ENCODE peak calls at places on chromosomes 6 and 20, in eight cellular contexts. N is GM12878, U is stomach, Z is sigmoid colon, W is H1, I is transverse colon, E is esophagus muscularis mucosa, M is HepG2. R is an unnamed sample.

GRCh38 chr6:84681693-84682326 is 82.6 kb downstream of the TBX18 start:
- DNase-seq in E (no peak), U (no peak), Z (no peak), N (no peak), I (no peak), W (no peak), M (no peak), R (no peak)

GRCh38 chr6:6538301-6538700 is 50.2 kb upstream of the LY86 start:
- DNase-seq in I (no peak), E (no peak), U (no peak), W (no peak), N (no peak), Z (no peak), M (no peak), R (no peak)

GRCh38 chr20:36468149-36469000 is 72.9 kb upstream of the MYL9 start:
- DNase-seq in Z (no peak), I (no peak), W (no peak), N (no peak), M (peak), E (no peak), U (peak), R (no peak)

GRCh38 chr20:32792316-32792715 is 27.4 kb upstream of the MAPRE1 start:
- DNase-seq in U (no peak), N (peak), W (no peak), M (peak), I (no peak), Z (no peak), E (no peak), R (no peak)

GRCh38 chr6:130720076-130720475 is 107.1 kb upstream of the SMLR1 start:
- DNase-seq in E (no peak), M (no peak), I (no peak), U (no peak), W (no peak), N (no peak), Z (no peak), R (no peak)

GRCh38 chr6:6851059-6851658 is 256.6 kb upstream of the RREB1 start:
- DNase-seq in N (no peak), Z (peak), U (peak), M (peak), E (no peak), W (no peak), I (peak), R (no peak)

GRCh38 chr20:22382742-22383141 is 201.6 kb downstream of the FOXA2 start:
- DNase-seq in I (no peak), U (no peak), M (no peak), N (no peak), Z (no peak), W (no peak), E (no peak), R (no peak)

GRCh38 chr6:24936641-24937317 is 1.0 kb upstream of the RIPOR2 start:
- DNase-seq in E (no peak), N (peak), U (no peak), I (no peak), W (no peak), M (no peak), Z (no peak), R (no peak)

GRCh38 chr6:149560736-149561135 is 5.4 kb upstream of the GINM1 start:
- DNase-seq in I (no peak), M (no peak), E (no peak), Z (no peak), W (no peak), U (no peak), N (no peak), R (no peak)

GRCh38 chr6:150783818-150784217 is 81.7 kb upstream of the MTHFD1L start:
- DNase-seq in E (no peak), U (no peak), W (no peak), I (no peak), Z (no peak), N (no peak), M (no peak), R (no peak)

GRCh38 chr6:4858194-4859028 is 82.2 kb downstream of the CDYL start:
- DNase-seq in Z (no peak), E (no peak), U (no peak), W (no peak), N (no peak), I (no peak), M (no peak), R (no peak)

GRCh38 chr20:9051508-9051907 is 17.4 kb upstream of the PLCB4 start:
- DNase-seq in M (peak), U (no peak), I (no peak), E (no peak), Z (no peak), W (no peak), N (no peak), R (no peak)

GRCh38 chr6:94270040-94270689 is 850.8 kb upstream of the EPHA7 start:
- DNase-seq in M (no peak), N (no peak), Z (no peak), W (no peak), E (no peak), U (no peak), I (no peak), R (no peak)

GRCh38 chr6:143441680-143442359 is 8.7 kb downstream of the ADAT2 start:
- DNase-seq in Z (no peak), N (no peak), E (no peak), U (no peak), M (no peak), W (no peak), I (no peak), R (no peak)

GRCh38 chr6:83260577-83260976 is 67.4 kb downstream of the RWDD2A start:
- DNase-seq in E (no peak), Z (no peak), I (no peak), W (no peak), N (no peak), M (no peak), U (no peak), R (no peak)

GRCh38 chr6:170130771-170131241 is 160.1 kb downstream of the DLL1 start:
- DNase-seq in I (no peak), M (no peak), W (no peak), E (no peak), Z (peak), N (no peak), U (peak), R (peak)

GRCh38 chr6:37517411-37517812 is 17.7 kb upstream of the CCDC167 start:
- DNase-seq in N (no peak), W (no peak), Z (no peak), I (peak), M (no peak), E (no peak), U (no peak), R (no peak)

GRCh38 chr6:145073811-145074210 is 661.5 kb downstream of the EPM2A start:
- DNase-seq in E (no peak), W (no peak), U (no peak), Z (no peak), M (no peak), I (no peak), N (no peak), R (no peak)

GRCh38 chr6:163416640-163417253 is 2.2 kb downstream of the QKI start:
- DNase-seq in I (peak), E (no peak), W (no peak), Z (peak), N (no peak), M (peak), U (peak), R (no peak)

GRCh38 chr6:110944681-110945151 is 13.8 kb upstream of the GTF3C6 start:
- DNase-seq in I (no peak), N (peak), W (no peak), M (peak), Z (no peak), E (no peak), U (no peak), R (no peak)

GRCh38 chr20:52972965-52973819 is 1.0 kb downstream of the TSHZ2 start:
- DNase-seq in N (no peak), W (peak), U (no peak), Z (peak), E (peak), M (no peak), I (no peak), R (peak)

GRCh38 chr20:20134941-20135572 is 82.7 kb downstream of the CFAP61 start:
- DNase-seq in W (no peak), E (no peak), N (no peak), I (no peak), U (no peak), Z (no peak), M (no peak), R (no peak)

GRCh38 chr6:33885121-33886057 is 81.6 kb upstream of the MLN start:
- DNase-seq in U (no peak), I (peak), N (no peak), W (no peak), Z (no peak), E (no peak), M (no peak), R (no peak)

GRCh38 chr20:5127204-5127858 is 523 bp downstream of the CDS2 start:
- DNase-seq in U (peak), I (peak), E (peak), N (peak), Z (peak), M (peak), W (peak), R (peak)
- TF ChIP-seq POLR2AphosphoS5 in U (no peak), I (peak), E (peak), N (no peak), Z (no peak), M (peak), W (no peak), R (no peak)

DNA sequence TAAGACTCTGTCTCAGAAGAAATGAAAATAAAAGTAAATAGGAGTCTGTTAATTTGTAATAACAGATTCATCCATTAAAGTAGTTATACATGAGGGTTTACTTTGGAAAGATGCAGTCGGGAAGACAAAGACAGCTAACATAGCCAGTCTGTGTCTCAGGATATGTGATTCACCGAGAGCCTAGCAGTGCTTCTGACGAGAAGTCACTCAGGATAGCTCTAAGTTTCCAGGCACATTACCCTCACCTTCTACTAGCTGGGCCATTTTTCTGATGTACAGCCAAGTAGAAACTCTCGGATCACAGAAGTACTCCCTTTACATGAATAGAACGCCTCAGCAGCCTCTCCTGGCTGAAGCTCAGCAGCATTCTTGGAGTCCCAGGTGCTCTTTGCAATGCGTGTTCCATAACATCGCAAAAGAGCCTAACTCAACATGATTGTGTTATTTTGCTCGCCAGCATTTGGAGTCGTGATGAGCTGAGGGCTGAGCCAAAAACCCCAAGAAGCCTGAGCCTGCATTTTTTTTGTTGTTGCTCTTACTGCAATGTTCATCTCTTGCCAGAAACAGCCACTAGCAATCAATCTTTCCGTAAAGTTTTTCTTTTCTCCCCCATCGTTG is 22.4 kb upstream of the TASP1 start:
- DNase-seq in N (no peak), Z (no peak), M (no peak), E (no peak), W (no peak), U (no peak), I (no peak), R (no peak)
- TF ChIP-seq EP300 in N (no peak), Z (no peak), M (no peak), E (no peak), W (no peak), U (no peak), I (no peak), R (no peak)

GRCh38 chr20:34540596-34541263 is 17.8 kb upstream of the MAP1LC3A start:
- DNase-seq in I (no peak), Z (no peak), W (no peak), N (no peak), E (no peak), U (no peak), M (no peak), R (no peak)

GRCh38 chr20:34543457-34544056 is 15.0 kb upstream of the MAP1LC3A start:
- DNase-seq in W (no peak), N (no peak), M (no peak), Z (no peak), I (peak), U (no peak), E (no peak), R (no peak)

GRCh38 chr20:34541264-34541901 is 17.1 kb upstream of the MAP1LC3A start:
- DNase-seq in W (no peak), I (no peak), U (no peak), Z (no peak), E (no peak), M (no peak), N (no peak), R (no peak)

GRCh38 chr20:34541917-34542316 is 16.6 kb upstream of the MAP1LC3A start:
- DNase-seq in E (no peak), U (no peak), M (no peak), W (no peak), N (no peak), Z (no peak), I (no peak), R (no peak)

DNA sequence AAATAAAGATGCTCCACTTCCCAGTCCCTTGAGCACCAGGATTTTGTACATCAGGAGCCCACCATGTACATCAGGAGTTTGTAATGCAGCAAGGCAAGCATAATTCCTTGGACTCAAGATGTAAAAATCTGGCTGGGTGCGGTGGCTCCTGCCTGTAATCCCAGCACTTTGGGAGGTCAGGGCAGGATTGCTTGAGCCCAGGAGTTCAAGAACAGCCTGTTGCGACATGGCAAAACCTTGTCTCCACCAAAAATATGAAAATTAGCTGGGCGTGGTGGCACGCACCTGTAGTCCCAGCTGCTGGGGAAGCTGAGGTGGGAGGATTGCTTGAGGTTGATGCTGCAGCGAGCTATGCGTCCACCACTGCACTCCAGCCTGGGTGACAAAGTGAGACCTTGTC is 16.1 kb upstream of the MAP1LC3A start:
- DNase-seq in E (no peak), W (no peak), U (no peak), M (no peak), N (no peak), I (no peak), Z (no peak), R (no peak)
- TF ChIP-seq POLR2AphosphoS5 in E (no peak), W (no peak), U (no peak), M (no peak), N (no peak), I (no peak), Z (no peak), R (no peak)

GRCh38 chr6:133132092-133132491 is 109.1 kb upstream of the EYA4 start:
- DNase-seq in W (no peak), E (no peak), M (no peak), N (no peak), I (no peak), Z (no peak), U (no peak), R (no peak)
- TF ChIP-seq EP300 in W (no peak), E (no peak), M (no peak), N (no peak), I (no peak), Z (no peak), U (no peak), R (no peak)

DNA sequence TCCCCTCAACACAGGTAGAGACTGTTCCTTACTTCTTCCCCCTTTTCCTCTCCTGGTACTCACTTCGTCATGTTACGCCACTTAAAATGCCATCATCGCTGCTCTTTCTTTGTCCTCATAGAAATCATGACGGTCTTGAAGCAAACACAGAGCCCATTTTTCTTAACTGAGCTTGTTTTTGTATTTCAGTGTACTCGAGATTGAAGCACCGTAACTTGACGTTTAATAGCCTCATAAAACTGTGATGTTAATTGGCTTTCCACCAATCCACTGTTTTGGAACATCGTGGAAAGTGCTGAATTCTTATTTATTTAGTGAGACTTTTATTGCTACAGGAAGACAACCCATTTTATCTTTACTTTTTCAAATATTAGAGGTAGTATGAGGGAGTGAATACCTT is 38.7 kb downstream of the DUSP22 start:
- DNase-seq in M (no peak), W (no peak), E (no peak), Z (peak), N (no peak), I (no peak), U (no peak), R (no peak)
- TF ChIP-seq POLR2AphosphoS5 in M (no peak), W (no peak), E (no peak), Z (peak), N (no peak), I (peak), U (no peak), R (no peak)

DNA sequence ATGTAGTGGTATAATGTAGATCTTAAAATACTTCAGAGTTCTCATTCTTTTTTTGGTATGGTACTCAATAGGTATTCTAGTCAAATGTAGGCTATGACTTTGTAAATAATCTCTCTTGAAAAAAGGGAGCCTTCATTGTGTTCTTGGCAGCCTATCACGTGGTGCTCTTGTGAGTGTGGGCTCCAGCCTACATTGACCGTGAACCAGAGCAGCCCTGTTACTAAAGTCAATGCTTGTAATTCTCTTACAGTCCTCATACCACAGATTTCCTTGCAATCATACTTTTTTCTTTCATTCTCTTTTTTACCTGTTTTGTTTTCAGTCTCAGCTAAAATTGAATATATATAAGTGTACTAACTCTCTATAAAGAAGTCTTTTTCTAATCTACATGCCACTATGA is 31.1 kb downstream of the ARID1B start:
- DNase-seq in E (no peak), W (no peak), U (no peak), Z (no peak), N (no peak), I (no peak), M (no peak), R (no peak)
- TF ChIP-seq EP300 in E (no peak), W (no peak), U (no peak), Z (no peak), N (no peak), I (no peak), M (no peak), R (no peak)

R was measured in suprapubic skin.